ENCODE peak calls at places on chromosomes 6 and 20, in ten cellular contexts. F is spleen, D is tibial artery, U is lung, P is IMR-90, H is endodermal cell, E is uterus, K is osteoblast, J is ascending aorta, Z is astrocyte. S is an unnamed sample. For H3K4me1, the result is how much of the 10 kb centered on the place peaks cover.

GRCh38 chr20:39778847-39779641 is 816.9 kb downstream of the DHX35 start:
- DNase-seq in F (no peak), D (no peak), U (no peak), P (no peak), H (peak), E (no peak), K (no peak), J (no peak), Z (no peak), S (no peak)

GRCh38 chr6:158020272-158020711 is 38.6 kb downstream of the SYNJ2 start:
- DNase-seq in F (peak), D (peak), U (no peak), P (no peak), H (no peak), E (no peak), K (no peak), J (no peak), Z (no peak), S (no peak)

GRCh38 chr6:157460182-157460999 is 79.4 kb downstream of the ZDHHC14 start:
- DNase-seq in F (no peak), D (no peak), U (no peak), P (peak), H (no peak), E (no peak), K (no peak), J (no peak), Z (peak), S (no peak)

GRCh38 chr6:8958894-8959511 is 523.7 kb upstream of the SLC35B3 start:
- DNase-seq in F (no peak), D (no peak), U (no peak), P (peak), H (no peak), E (no peak), K (no peak), J (no peak), Z (peak), S (no peak)

GRCh38 chr6:25263602-25264001 is 15.6 kb upstream of the CARMIL1 start:
- DNase-seq in F (no peak), D (no peak), U (no peak), P (peak), H (no peak), E (no peak), K (peak), J (no peak), Z (peak), S (no peak)

GRCh38 chr20:56808119-56808725 is 179.1 kb downstream of the TFAP2C start:
- DNase-seq in F (no peak), D (no peak), U (no peak), P (no peak), H (peak), E (no peak), K (no peak), J (no peak), Z (no peak), S (no peak)

GRCh38 chr6:138555294-138555988 is 56.1 kb upstream of the NHSL1 start:
- DNase-seq in F (no peak), D (no peak), U (peak), P (no peak), H (peak), E (no peak), K (no peak), J (no peak), Z (no peak), S (no peak)

GRCh38 chr20:14582855-14583254 is 245.4 kb upstream of the FLRT3 start:
- DNase-seq in F (no peak), D (no peak), U (no peak), P (no peak), H (no peak), E (no peak), K (no peak), J (no peak), Z (no peak), S (no peak)

GRCh38 chr20:38135641-38136420 is 29.2 kb downstream of the TGM2 start:
- DNase-seq in F (peak), D (no peak), U (no peak), P (no peak), H (no peak), E (no peak), K (no peak), J (no peak), Z (no peak), S (no peak)

GRCh38 chr6:62150048-62150663 is 135.9 kb downstream of the KHDRBS2 start:
- DNase-seq in F (no peak), D (no peak), U (no peak), P (peak), H (peak), E (no peak), K (no peak), J (no peak), Z (no peak), S (no peak)

GRCh38 chr6:25601797-25602679 is 50.0 kb upstream of the SCGN start:
- DNase-seq in F (no peak), D (no peak), U (no peak), P (peak), H (no peak), E (no peak), K (no peak), J (no peak), Z (peak), S (no peak)

GRCh38 chr6:46715106-46715505 is 20.1 kb downstream of the PLA2G7 start:
- DNase-seq in F (no peak), D (no peak), U (no peak), P (no peak), H (no peak), E (no peak), K (peak), J (no peak), Z (peak), S (no peak)

GRCh38 chr6:150256618-150257272 is 112.1 kb upstream of the IYD start:
- DNase-seq in F (no peak), D (no peak), U (no peak), P (peak), H (no peak), E (no peak), K (no peak), J (no peak), Z (peak), S (no peak)

GRCh38 chr6:36443951-36444428 is 1.2 kb downstream of the KCTD20 start:
- DNase-seq in F (no peak), D (no peak), U (no peak), P (peak), H (peak), E (no peak), K (peak), J (no peak), Z (no peak), S (no peak)

GRCh38 chr6:25138024-25138696 is 141.0 kb upstream of the CARMIL1 start:
- DNase-seq in F (peak), D (peak), U (peak), P (peak), H (no peak), E (peak), K (peak), J (peak), Z (peak), S (peak)

GRCh38 chr6:168247456-168248147 is 72.0 kb downstream of the DACT2 start:
- DNase-seq in F (no peak), D (no peak), U (peak), P (no peak), H (no peak), E (no peak), K (peak), J (no peak), Z (no peak), S (no peak)

GRCh38 chr20:3698511-3699436 is 13.6 kb downstream of the SIGLEC1 start:
- DNase-seq in F (peak), D (no peak), U (no peak), P (no peak), H (peak), E (no peak), K (peak), J (no peak), Z (no peak), S (peak)

GRCh38 chr20:9407805-9408421 is 106.5 kb upstream of the LAMP5 start:
- DNase-seq in F (no peak), D (peak), U (peak), P (peak), H (peak), E (peak), K (no peak), J (peak), Z (peak), S (no peak)

GRCh38 chr6:45741437-45742166 is 274.1 kb downstream of the CLIC5 start:
- DNase-seq in F (no peak), D (peak), U (peak), P (peak), H (no peak), E (no peak), K (peak), J (no peak), Z (peak), S (peak)

GRCh38 chr6:220736-221475 is 71.4 kb upstream of the DUSP22 start:
- DNase-seq in F (no peak), D (no peak), U (no peak), P (peak), H (peak), E (no peak), K (peak), J (peak), Z (peak), S (no peak)

GRCh38 chr6:42137192-42137753 is 5.1 kb downstream of the C6orf132 start:
- DNase-seq in F (no peak), D (no peak), U (no peak), P (no peak), H (peak), E (no peak), K (peak), J (no peak), Z (no peak), S (no peak)

GRCh38 chr6:4957521-4958231 is 46.2 kb downstream of the RPP40 start:
- DNase-seq in F (no peak), D (no peak), U (no peak), P (no peak), H (peak), E (no peak), K (peak), J (no peak), Z (no peak), S (no peak)

GRCh38 chr6:134686071-134686470 is 263.8 kb downstream of the ALDH8A1 start:
- DNase-seq in F (no peak), D (no peak), U (no peak), P (peak), H (no peak), E (no peak), K (no peak), J (no peak), Z (peak), S (no peak)

GRCh38 chr6:135962731-135963130 is 111.2 kb downstream of the PDE7B start:
- DNase-seq in F (no peak), D (no peak), U (no peak), P (peak), H (no peak), E (no peak), K (peak), J (no peak), Z (peak), S (no peak)

GRCh38 chr20:38875170-38875993 is 50.8 kb upstream of the FAM83D start:
- DNase-seq in F (peak), D (no peak), U (no peak), P (no peak), H (no peak), E (peak), K (no peak), J (no peak), Z (no peak), S (peak)

GRCh38 chr6:166476061-166476591 is 93.4 kb upstream of the MPC1 start:
- DNase-seq in F (peak), D (no peak), U (no peak), P (no peak), H (no peak), E (no peak), K (peak), J (no peak), Z (no peak), S (no peak)

GRCh38 chr6:87277123-87277522 is 45.3 kb upstream of the SMIM8 start:
- DNase-seq in F (no peak), D (no peak), U (no peak), P (peak), H (no peak), E (no peak), K (no peak), J (no peak), Z (no peak), S (no peak)

GRCh38 chr20:53149652-53150205 is 177.6 kb downstream of the TSHZ2 start:
- DNase-seq in F (no peak), D (no peak), U (no peak), P (no peak), H (no peak), E (peak), K (no peak), J (no peak), Z (no peak), S (no peak)

GRCh38 chr6:28985396-28986164 is 19.5 kb downstream of the ZNF311 start:
- DNase-seq in F (peak), D (peak), U (peak), P (peak), H (peak), E (peak), K (peak), J (peak), Z (peak), S (peak)

GRCh38 chr20:39049684-39050554 is 87.8 kb downstream of the DHX35 start:
- DNase-seq in F (peak), D (peak), U (peak), P (peak), H (peak), E (peak), K (peak), J (peak), Z (peak), S (peak)

GRCh38 chr6:21348462-21349195 is 244.9 kb upstream of the SOX4 start:
- DNase-seq in F (no peak), D (peak), U (peak), P (peak), H (peak), E (peak), K (peak), J (no peak), Z (peak), S (no peak)

GRCh38 chr20:46401478-46401860 is 4.9 kb downstream of the ELMO2 start:
- DNase-seq in F (no peak), D (no peak), U (no peak), P (no peak), H (no peak), E (no peak), K (peak), J (no peak), Z (no peak), S (no peak)
- H3K4me1 ChIP-seq in F (half or more), D (under half), U (under half), P (under half), H (under half), E (under half), K (under half), J (under half), Z (under half), S (under half)

GRCh38 chr20:50416930-50417329 is 93.3 kb upstream of the PTPN1 start:
- DNase-seq in F (no peak), D (no peak), U (no peak), P (no peak), H (no peak), E (no peak), K (no peak), J (no peak), Z (no peak), S (no peak)

GRCh38 chr20:50415516-50416268 is 94.5 kb upstream of the PTPN1 start:
- DNase-seq in F (peak), D (peak), U (peak), P (peak), H (peak), E (peak), K (peak), J (peak), Z (peak), S (peak)

GRCh38 chr20:50416269-50416863 is 93.8 kb upstream of the PTPN1 start:
- DNase-seq in F (no peak), D (no peak), U (no peak), P (no peak), H (no peak), E (peak), K (peak), J (no peak), Z (no peak), S (no peak)

GRCh38 chr20:50418890-50419642 is 91.1 kb upstream of the PTPN1 start:
- DNase-seq in F (no peak), D (peak), U (peak), P (no peak), H (no peak), E (peak), K (peak), J (no peak), Z (no peak), S (no peak)

GRCh38 chr20:50417484-50418235 is 92.5 kb upstream of the PTPN1 start:
- DNase-seq in F (no peak), D (no peak), U (no peak), P (no peak), H (no peak), E (no peak), K (peak), J (no peak), Z (no peak), S (no peak)
- H3K4me1 ChIP-seq in F (under half), D (under half), U (under half), P (under half), H (under half), E (under half), K (under half), J (under half), Z (under half), S (under half)

DNA sequence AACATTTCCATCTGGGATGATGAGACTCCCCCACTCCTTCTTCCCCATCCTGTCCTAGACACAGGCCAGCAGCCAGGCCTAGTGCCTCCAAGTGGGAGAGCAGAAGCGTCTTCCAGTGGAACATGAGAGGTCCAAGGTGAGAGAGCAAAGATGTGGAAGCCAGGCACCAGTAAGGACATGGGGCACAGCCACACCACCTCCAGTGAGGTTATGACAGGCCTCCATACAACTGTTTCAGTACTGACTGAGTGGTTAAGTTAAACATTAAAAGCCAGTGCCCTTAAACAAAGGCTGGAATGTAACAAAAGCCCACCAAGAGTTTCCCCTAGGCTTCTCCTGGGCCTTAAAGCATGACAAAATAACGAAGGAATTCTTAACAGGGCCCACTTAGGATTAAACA is 5.3 kb downstream of the ZBTB24 start:
- DNase-seq in F (no peak), D (no peak), U (no peak), P (no peak), H (no peak), E (no peak), K (no peak), J (no peak), Z (no peak), S (no peak)
- H3K4me1 ChIP-seq in F (half or more), D (under half), U (under half), P (under half), H (under half), E (under half), K (under half), J (under half), Z (under half), S (under half)

GRCh38 chr20:16054917-16055316 is 518.3 kb downstream of the KIF16B start:
- DNase-seq in F (no peak), D (no peak), U (no peak), P (no peak), H (no peak), E (no peak), K (no peak), J (no peak), Z (no peak), S (no peak)

GRCh38 chr20:16063876-16064275 is 509.4 kb downstream of the KIF16B start:
- DNase-seq in F (no peak), D (no peak), U (no peak), P (no peak), H (no peak), E (no peak), K (no peak), J (no peak), Z (no peak), S (no peak)

GRCh38 chr20:16062661-16063591 is 510.3 kb downstream of the KIF16B start:
- DNase-seq in F (no peak), D (no peak), U (no peak), P (no peak), H (no peak), E (no peak), K (no peak), J (no peak), Z (peak), S (no peak)

GRCh38 chr20:16061394-16061793 is 511.9 kb downstream of the KIF16B start:
- DNase-seq in F (no peak), D (no peak), U (no peak), P (no peak), H (no peak), E (no peak), K (no peak), J (no peak), Z (no peak), S (no peak)

GRCh38 chr20:16059841-16060240 is 513.4 kb downstream of the KIF16B start:
- DNase-seq in F (no peak), D (no peak), U (no peak), P (no peak), H (no peak), E (no peak), K (no peak), J (no peak), Z (no peak), S (no peak)
- H3K4me1 ChIP-seq in F (under half), D (under half), U (under half), P (under half), H (under half), E (under half), K (under half), J (under half), Z (under half), S (under half)

GRCh38 chr20:51810155-51811039 is 8.1 kb upstream of the SALL4 start:
- DNase-seq in F (no peak), D (no peak), U (no peak), P (no peak), H (peak), E (no peak), K (no peak), J (no peak), Z (no peak), S (no peak)

GRCh38 chr20:51811514-51811913 is 9.2 kb upstream of the SALL4 start:
- DNase-seq in F (no peak), D (no peak), U (no peak), P (no peak), H (no peak), E (no peak), K (no peak), J (no peak), Z (no peak), S (no peak)

GRCh38 chr20:51811040-51811351 is 8.7 kb upstream of the SALL4 start:
- DNase-seq in F (no peak), D (no peak), U (no peak), P (peak), H (no peak), E (no peak), K (no peak), J (no peak), Z (no peak), S (no peak)

GRCh38 chr20:51804754-51805153 is 2.4 kb upstream of the SALL4 start:
- DNase-seq in F (no peak), D (no peak), U (no peak), P (no peak), H (peak), E (no peak), K (no peak), J (no peak), Z (no peak), S (no peak)

DNA sequence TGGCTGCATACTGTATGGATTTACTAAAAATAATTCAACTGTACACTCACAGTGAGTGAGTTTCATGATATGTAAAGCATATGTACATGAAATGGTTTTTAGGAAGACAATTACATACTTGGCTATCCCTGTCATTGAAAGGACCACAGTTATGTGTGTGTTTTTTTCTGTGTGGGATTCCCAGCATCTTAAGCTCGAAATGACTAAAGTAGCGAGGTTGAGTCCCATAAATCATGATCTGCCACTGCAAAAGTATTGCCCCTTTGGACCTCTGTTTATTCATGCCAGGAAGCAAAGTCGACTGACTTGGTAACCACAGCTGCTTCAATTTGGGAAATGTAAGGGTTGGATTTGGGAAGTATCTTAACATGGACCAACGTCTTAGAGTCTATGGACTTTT is 5.5 kb upstream of the SALL4 start:
- DNase-seq in F (no peak), D (no peak), U (no peak), P (peak), H (no peak), E (no peak), K (no peak), J (no peak), Z (peak), S (no peak)
- H3K4me1 ChIP-seq in F (under half), D (under half), U (under half), P (under half), H (under half), E (under half), K (under half), J (under half), Z (under half), S (under half)

GRCh38 chr6:71395731-71396409 is 107.3 kb downstream of the OGFRL1 start:
- DNase-seq in F (no peak), D (no peak), U (no peak), P (no peak), H (no peak), E (no peak), K (no peak), J (no peak), Z (no peak), S (no peak)
- H3K4me1 ChIP-seq in F (under half), D (under half), U (under half), P (under half), H (under half), E (under half), K (half or more), J (under half), Z (under half), S (under half)

GRCh38 chr20:48374986-48375715 is 452.6 kb downstream of the PREX1 start:
- DNase-seq in F (peak), D (no peak), U (no peak), P (no peak), H (no peak), E (no peak), K (no peak), J (no peak), Z (no peak), S (no peak)
- H3K4me1 ChIP-seq in F (under half), D (under half), U (under half), P (under half), H (under half), E (under half), K (under half), J (under half), Z (under half), S (under half)

S was measured in heart left ventricle.